ENCODE peak calls at places on chromosomes 13 and 19, in ten cellular contexts. C is GM23338, A is prostate gland, D is PC-3, U is transverse colon, P is upper lobe of right lung, T is fibroblast of lung, I is heart right ventricle, B is tibial nerve, S is mucosa of descending colon. Y is an unnamed sample. For H3K4me1, the result is how much of the 10 kb centered on the place peaks cover.

GRCh38 chr13:93771229-93771628 is 544.6 kb downstream of the GPC6 start:
- DNase-seq in C (no peak), A (no peak), D (no peak), U (no peak), P (no peak), T (no peak), I (no peak), B (no peak), S (no peak), Y (no peak)

GRCh38 chr19:35291916-35292315 is at the start of gene MAG:
- DNase-seq in C (no peak), A (no peak), D (no peak), U (no peak), P (no peak), T (no peak), I (no peak), B (no peak), S (no peak), Y (no peak)

GRCh38 chr19:13018037-13018914 is 23.0 kb downstream of the NFIX start:
- DNase-seq in C (peak), A (peak), D (peak), U (peak), P (peak), T (peak), I (peak), B (no peak), S (no peak), Y (no peak)

GRCh38 chr13:99965329-99966000 is 6.1 kb downstream of the ZIC5 start:
- DNase-seq in C (no peak), A (no peak), D (no peak), U (no peak), P (no peak), T (no peak), I (no peak), B (no peak), S (no peak), Y (no peak)

GRCh38 chr19:46975918-46976782 is 43.5 kb upstream of the NPAS1 start:
- DNase-seq in C (peak), A (peak), D (peak), U (peak), P (peak), T (peak), I (peak), B (peak), S (peak), Y (no peak)

GRCh38 chr19:4018775-4019504 is 11.4 kb downstream of the PIAS4 start:
- DNase-seq in C (no peak), A (no peak), D (no peak), U (no peak), P (no peak), T (no peak), I (no peak), B (no peak), S (no peak), Y (no peak)

GRCh38 chr13:92315265-92315664 is 911.3 kb upstream of the GPC6 start:
- DNase-seq in C (no peak), A (no peak), D (no peak), U (no peak), P (no peak), T (peak), I (no peak), B (no peak), S (no peak), Y (no peak)

GRCh38 chr19:11059511-11060358 is 29.5 kb upstream of the LDLR start:
- DNase-seq in C (no peak), A (no peak), D (no peak), U (no peak), P (no peak), T (no peak), I (no peak), B (no peak), S (no peak), Y (no peak)

GRCh38 chr13:48278806-48279205 is 24.7 kb upstream of the RB1 start:
- DNase-seq in C (no peak), A (no peak), D (no peak), U (no peak), P (no peak), T (no peak), I (no peak), B (no peak), S (no peak), Y (no peak)

GRCh38 chr19:44718441-44719261 is 19.7 kb downstream of the CEACAM16 start:
- DNase-seq in C (peak), A (no peak), D (peak), U (peak), P (peak), T (peak), I (peak), B (no peak), S (peak), Y (no peak)

GRCh38 chr19:55275851-55276719 is 3.8 kb downstream of the HSPBP1 start:
- DNase-seq in C (no peak), A (no peak), D (no peak), U (no peak), P (no peak), T (no peak), I (no peak), B (no peak), S (no peak), Y (no peak)

GRCh38 chr19:36679455-36679854 is 8.0 kb upstream of the ZNF567 start:
- DNase-seq in C (no peak), A (no peak), D (no peak), U (no peak), P (no peak), T (no peak), I (no peak), B (no peak), S (no peak), Y (no peak)

GRCh38 chr19:34215006-34215665 is 39.2 kb upstream of the GARRE1 start:
- DNase-seq in C (no peak), A (no peak), D (no peak), U (no peak), P (no peak), T (no peak), I (no peak), B (no peak), S (no peak), Y (no peak)

GRCh38 chr19:34208485-34208884 is 36.2 kb downstream of the LSM14A start:
- DNase-seq in C (no peak), A (no peak), D (no peak), U (no peak), P (no peak), T (no peak), I (no peak), B (no peak), S (no peak), Y (no peak)

GRCh38 chr19:34214040-34214439 is 40.3 kb upstream of the GARRE1 start:
- DNase-seq in C (no peak), A (no peak), D (no peak), U (no peak), P (no peak), T (no peak), I (no peak), B (no peak), S (no peak), Y (no peak)

GRCh38 chr19:34213283-34213682 is 41.0 kb downstream of the LSM14A start:
- DNase-seq in C (no peak), A (no peak), D (no peak), U (no peak), P (no peak), T (no peak), I (no peak), B (no peak), S (no peak), Y (no peak)

GRCh38 chr19:34209726-34210125 is 37.4 kb downstream of the LSM14A start:
- DNase-seq in C (no peak), A (no peak), D (no peak), U (no peak), P (no peak), T (no peak), I (no peak), B (no peak), S (no peak), Y (no peak)
- H3K4me1 ChIP-seq in C (under half), A (under half), D (under half), U (under half), P (under half), T (under half), I (under half), B (under half), S (under half), Y (under half)

DNA sequence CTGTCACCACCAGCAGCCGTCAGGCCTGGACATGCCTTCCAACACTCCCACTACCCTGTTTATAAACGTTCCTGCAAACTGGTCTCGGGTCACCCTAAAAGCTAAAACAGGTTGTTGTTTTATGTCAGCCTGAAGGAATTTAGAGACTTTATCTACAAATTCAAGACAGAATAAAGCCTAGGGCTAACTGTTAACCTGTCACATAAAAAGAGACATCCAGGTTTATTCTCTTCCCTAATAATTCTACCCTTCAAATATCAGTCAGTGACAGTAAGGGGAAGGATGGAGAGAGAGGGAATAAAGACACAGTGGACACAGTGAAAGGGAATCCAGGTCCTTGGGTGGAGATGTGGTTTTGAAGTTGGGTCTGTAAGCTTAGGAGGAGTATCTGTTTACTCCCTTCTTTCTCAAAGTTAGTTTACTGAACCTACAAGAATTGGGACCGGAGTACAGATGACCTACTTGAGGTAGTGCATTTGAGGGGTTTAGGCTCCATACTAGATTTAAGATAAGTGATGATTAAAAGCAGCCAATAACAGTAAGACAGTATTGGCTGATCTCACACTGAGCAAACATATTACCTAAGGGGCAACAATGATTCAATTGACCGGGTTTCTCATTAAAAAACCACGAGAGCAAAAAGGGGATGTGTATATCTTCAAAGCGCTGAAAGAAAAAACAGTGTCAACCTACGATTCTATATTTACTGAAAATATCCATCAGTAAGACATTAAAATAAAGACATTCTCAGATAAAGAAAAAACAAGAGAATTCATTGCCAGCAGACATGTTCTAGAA is 142.7 kb downstream of the USP12 start:
- DNase-seq in C (no peak), A (no peak), D (peak), U (no peak), P (no peak), T (no peak), I (no peak), B (no peak), S (no peak), Y (no peak)
- TF ChIP-seq CTCF in C (no peak), A (no peak), D (no peak), U (no peak), P (no peak), T (no peak), I (no peak), B (no peak), S (no peak), Y (no peak)

DNA sequence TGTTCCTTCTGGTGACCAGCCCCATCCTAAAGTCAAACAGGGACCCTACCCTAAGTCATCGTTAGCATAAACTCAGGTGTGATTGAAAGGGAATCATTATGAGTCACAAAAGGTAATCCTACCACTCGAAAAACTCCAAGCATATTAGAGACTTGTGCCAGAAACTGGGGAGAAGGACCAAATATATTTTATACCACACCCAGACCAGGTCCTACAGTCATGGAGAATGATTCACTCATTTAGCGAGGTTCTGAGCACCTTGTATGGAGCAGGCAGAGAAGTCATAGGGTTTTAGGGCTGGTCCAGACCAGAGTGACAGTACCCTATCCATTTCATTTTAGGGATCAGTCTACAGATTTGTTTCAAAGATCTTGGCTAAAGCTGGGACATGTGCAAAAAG is 149.5 kb downstream of the SLC7A1 start:
- DNase-seq in C (no peak), A (no peak), D (no peak), U (no peak), P (no peak), T (no peak), I (no peak), B (no peak), S (no peak), Y (no peak)
- H3K4me1 ChIP-seq in C (under half), A (under half), D (under half), U (under half), P (under half), T (under half), I (under half), B (under half), S (under half), Y (under half)

GRCh38 chr13:95698047-95698749 is 21.3 kb downstream of the DNAJC3 start:
- DNase-seq in C (peak), A (no peak), D (peak), U (no peak), P (no peak), T (no peak), I (no peak), B (no peak), S (no peak), Y (no peak)
- TF ChIP-seq CTCF in C (peak), A (no peak), D (peak), U (no peak), P (no peak), T (peak), I (no peak), B (no peak), S (no peak), Y (peak)

GRCh38 chr19:14473915-14474578 is 1.1 kb downstream of the PTGER1 start:
- DNase-seq in C (peak), A (no peak), D (peak), U (peak), P (peak), T (peak), I (no peak), B (no peak), S (no peak), Y (no peak)
- H3K4me1 ChIP-seq in C (under half), A (under half), D (under half), U (under half), P (under half), T (under half), I (under half), B (under half), S (under half), Y (under half)

GRCh38 chr19:54178581-54179261 is 5.8 kb upstream of the TMC4 start:
- DNase-seq in C (peak), A (no peak), D (peak), U (no peak), P (no peak), T (no peak), I (no peak), B (no peak), S (peak), Y (no peak)
- TF ChIP-seq CTCF in C (no peak), A (no peak), D (no peak), U (no peak), P (no peak), T (no peak), I (no peak), B (no peak), S (no peak), Y (no peak)

GRCh38 chr13:45496942-45497341 is 32.2 kb downstream of the COG3 start:
- DNase-seq in C (no peak), A (no peak), D (peak), U (no peak), P (no peak), T (no peak), I (no peak), B (no peak), S (no peak), Y (no peak)
- H3K4me1 ChIP-seq in C (under half), A (under half), D (under half), U (under half), P (under half), T (under half), I (under half), B (under half), S (under half), Y (under half)

GRCh38 chr13:27997904-27998522 is 9.5 kb upstream of the URAD start:
- DNase-seq in C (peak), A (no peak), D (peak), U (peak), P (peak), T (peak), I (peak), B (no peak), S (peak), Y (peak)
- TF ChIP-seq CTCF in C (peak), A (no peak), D (peak), U (peak), P (peak), T (peak), I (peak), B (no peak), S (no peak), Y (no peak)

GRCh38 chr13:77326905-77327604 is at the start of gene MYCBP2:
- DNase-seq in C (peak), A (peak), D (peak), U (peak), P (peak), T (peak), I (peak), B (peak), S (peak), Y (peak)
- H3K4me1 ChIP-seq in C (under half), A (under half), D (under half), U (under half), P (under half), T (under half), I (half or more), B (under half), S (under half), Y (half or more)

Y was measured in CD8-positive, alpha-beta T cell.